ENCODE peak calls at places on chromosomes 1 and 21, in four cellular contexts. E, M, G and A are unnamed samples.

GRCh38 chr1:90339822-90340221 is 344.9 kb downstream of the ZNF326 start:
- DNase-seq in E (no peak), M (no peak), G (no peak), A (no peak)

GRCh38 chr21:45547211-45547900 is 5.1 kb upstream of the SLC19A1 start:
- DNase-seq in E (peak; percentile 42), M (no peak), G (no peak), A (no peak)

GRCh38 chr1:201383647-201384405 is 6.3 kb upstream of the TNNT2 start:
- DNase-seq in E (no peak), M (peak; percentile 88), G (peak; percentile 96), A (peak; percentile 90)

GRCh38 chr21:37461494-37461893 is 94.9 kb downstream of the DYRK1A start:
- DNase-seq in E (no peak), M (peak; percentile 58), G (peak; percentile 33), A (no peak)

GRCh38 chr1:20302093-20302471 is 11.4 kb downstream of the VWA5B1 start:
- DNase-seq in E (no peak), M (no peak), G (peak; percentile 30), A (peak; percentile 16)

GRCh38 chr1:21238141-21238800 is 52.0 kb downstream of the ECE1 start:
- DNase-seq in E (no peak), M (peak; percentile 53), G (peak; percentile 84), A (peak; percentile 28)

GRCh38 chr21:36126166-36126565 is 8.7 kb upstream of the CBR3 start:
- DNase-seq in E (peak; percentile 76), M (no peak), G (peak; percentile 55), A (no peak)

GRCh38 chr1:95733031-95733430 is 499.0 kb downstream of the RWDD3 start:
- DNase-seq in E (no peak), M (no peak), G (no peak), A (no peak)

GRCh38 chr1:40799351-40799867 is 15.8 kb downstream of the KCNQ4 start:
- DNase-seq in E (no peak), M (peak; percentile 37), G (peak; percentile 32), A (peak; percentile 46)

GRCh38 chr1:16153999-16154673 is 1.7 kb downstream of the EPHA2 start:
- DNase-seq in E (no peak), M (no peak), G (no peak), A (no peak)

GRCh38 chr1:112988367-112988766 is 32.4 kb upstream of the SLC16A1 start:
- DNase-seq in E (no peak), M (no peak), G (no peak), A (no peak)

GRCh38 chr1:8161546-8162110 is 135.5 kb upstream of the ERRFI1 start:
- DNase-seq in E (no peak), M (no peak), G (no peak), A (no peak)

GRCh38 chr1:237394263-237394662 is 352.3 kb downstream of the RYR2 start:
- DNase-seq in E (no peak), M (no peak), G (no peak), A (no peak)

GRCh38 chr1:67336783-67337182 is 29.1 kb downstream of the IL12RB2 start:
- DNase-seq in E (no peak), M (no peak), G (no peak), A (no peak)

GRCh38 chr1:220881918-220882891 is 3.0 kb downstream of the HLX start:
- DNase-seq in E (no peak), M (peak; percentile 45), G (peak; percentile 59), A (peak; percentile 61)

GRCh38 chr1:85290826-85291225 is 14.4 kb upstream of the BCL10 start:
- DNase-seq in E (no peak), M (peak; percentile 51), G (no peak), A (no peak)

GRCh38 chr21:43818685-43819084 is 29.3 kb downstream of the RRP1 start:
- DNase-seq in E (no peak), M (no peak), G (no peak), A (no peak)

GRCh38 chr1:230681599-230681998 is 32.3 kb downstream of the AGT start:
- DNase-seq in E (no peak), M (peak; percentile 74), G (peak; percentile 85), A (peak; percentile 86)

GRCh38 chr1:66951513-66951912 is 26.7 kb downstream of the MIER1 start:
- DNase-seq in E (no peak), M (peak; percentile 83), G (peak; percentile 90), A (peak; percentile 77)

GRCh38 chr1:27787895-27788294 is 14.9 kb downstream of the STX12 start:
- DNase-seq in E (no peak), M (peak; percentile 63), G (peak; percentile 68), A (peak; percentile 53)

DNA sequence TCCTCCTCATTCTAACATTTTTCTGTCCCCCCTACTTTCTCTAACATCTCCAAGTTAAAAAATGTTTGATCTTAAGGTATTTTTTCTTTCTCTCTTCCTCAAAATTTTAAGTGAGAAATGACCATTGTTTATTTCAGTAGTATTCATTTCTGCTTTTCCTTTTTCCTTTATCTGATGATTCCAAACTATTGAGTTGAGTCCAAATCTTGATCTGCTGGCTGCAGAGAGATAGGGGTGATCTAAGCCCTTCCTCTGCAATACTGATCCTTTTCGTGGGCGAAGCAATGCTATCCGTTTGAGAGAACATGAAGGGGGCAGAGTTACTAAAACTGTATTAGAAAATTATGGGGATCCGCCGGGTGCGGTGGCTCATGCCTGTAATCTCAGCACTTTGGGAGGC is 516 bp upstream of the NMNAT2 start:
- DNase-seq in E (no peak), M (no peak), G (no peak), A (no peak)
- H3K4me3 ChIP-seq in E (no peak overlapping the region), M (no peak overlapping the region), G (no peak overlapping the region), A (no peak overlapping the region)

DNA sequence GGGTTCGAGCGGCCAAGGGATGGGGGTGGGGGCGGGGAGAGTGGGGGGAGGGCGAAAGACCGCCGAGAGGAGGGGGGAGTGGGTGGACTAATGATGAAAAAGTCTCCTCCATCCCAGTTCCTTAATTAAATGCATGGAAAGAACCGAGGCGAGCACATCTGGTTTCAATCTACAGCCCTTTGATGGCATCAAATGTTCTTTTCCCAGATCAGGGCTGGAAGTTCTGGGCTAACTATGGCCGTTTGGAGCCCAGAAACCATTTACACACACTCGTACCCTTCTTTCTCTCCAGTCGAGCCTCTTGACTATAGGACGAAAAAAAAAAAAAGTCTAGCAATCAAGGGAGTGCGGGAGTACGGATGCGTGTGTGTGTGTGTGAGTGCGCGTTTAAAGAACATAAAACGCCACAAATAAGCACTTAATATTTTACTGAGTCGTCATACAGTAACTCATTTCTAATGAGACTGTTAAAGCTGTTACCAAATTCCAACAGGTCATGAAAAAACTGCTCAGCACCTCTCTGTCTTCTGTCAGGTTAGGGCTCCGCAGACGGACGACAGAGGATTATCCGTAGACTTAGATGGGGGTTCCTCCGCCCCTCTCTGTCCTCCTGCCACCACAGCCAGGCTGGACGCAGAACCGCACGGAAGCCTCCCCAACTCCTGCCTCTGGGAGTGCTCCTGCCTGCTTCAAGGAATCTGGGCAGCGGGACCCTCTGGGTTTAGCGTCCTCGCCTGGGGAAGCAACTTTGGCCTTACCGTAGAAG is 2.1 kb upstream of the PRRX1 start:
- DNase-seq in E (peak; percentile 88), M (peak; percentile 77), G (peak; percentile 53), A (peak; percentile 67)
- TF ChIP-seq CTCF in E (no peak), M (peak; percentile 42), G (peak; percentile 3), A (peak; percentile 1)

DNA sequence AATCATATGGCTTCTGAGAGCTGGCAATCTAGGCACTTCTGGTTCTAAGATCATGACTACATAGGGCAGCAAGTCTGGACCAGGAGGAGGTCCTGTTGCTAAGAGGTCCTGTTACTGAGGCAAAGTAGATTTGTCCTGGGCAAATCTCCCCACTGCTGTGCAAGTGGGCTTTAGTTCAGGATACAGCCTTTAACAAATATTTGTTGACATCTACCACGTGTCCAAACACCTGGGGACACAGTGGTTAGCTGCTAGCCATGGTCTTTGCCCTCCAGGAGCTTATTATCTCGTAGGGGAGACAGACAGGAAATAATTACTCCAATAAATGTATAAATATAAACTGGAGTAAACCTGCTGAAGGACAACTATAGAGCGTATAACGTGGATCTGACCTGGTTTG is 3.2 kb downstream of the CGN start:
- DNase-seq in E (no peak), M (no peak), G (no peak), A (no peak)
- H3K4me3 ChIP-seq in E (no peak overlapping the region), M (no peak overlapping the region), G (no peak overlapping the region), A (no peak overlapping the region)

GRCh38 chr1:56461158-56462127 is 117.9 kb downstream of the PLPP3 start:
- DNase-seq in E (no peak), M (peak; percentile 25), G (no peak), A (no peak)
- TF ChIP-seq CTCF in E (no peak), M (no peak), G (no peak), A (no peak)

GRCh38 chr1:183780159-183780558 is 24.8 kb upstream of the RGL1 start:
- DNase-seq in E (no peak), M (no peak), G (no peak), A (no peak)

GRCh38 chr1:183787704-183788103 is 17.2 kb upstream of the RGL1 start:
- DNase-seq in E (no peak), M (no peak), G (no peak), A (no peak)

GRCh38 chr1:183783342-183783741 is 21.6 kb upstream of the RGL1 start:
- DNase-seq in E (no peak), M (peak; percentile 33), G (peak; percentile 36), A (no peak)

GRCh38 chr1:183780757-183781156 is 24.2 kb upstream of the RGL1 start:
- DNase-seq in E (no peak), M (no peak), G (no peak), A (no peak)

DNA sequence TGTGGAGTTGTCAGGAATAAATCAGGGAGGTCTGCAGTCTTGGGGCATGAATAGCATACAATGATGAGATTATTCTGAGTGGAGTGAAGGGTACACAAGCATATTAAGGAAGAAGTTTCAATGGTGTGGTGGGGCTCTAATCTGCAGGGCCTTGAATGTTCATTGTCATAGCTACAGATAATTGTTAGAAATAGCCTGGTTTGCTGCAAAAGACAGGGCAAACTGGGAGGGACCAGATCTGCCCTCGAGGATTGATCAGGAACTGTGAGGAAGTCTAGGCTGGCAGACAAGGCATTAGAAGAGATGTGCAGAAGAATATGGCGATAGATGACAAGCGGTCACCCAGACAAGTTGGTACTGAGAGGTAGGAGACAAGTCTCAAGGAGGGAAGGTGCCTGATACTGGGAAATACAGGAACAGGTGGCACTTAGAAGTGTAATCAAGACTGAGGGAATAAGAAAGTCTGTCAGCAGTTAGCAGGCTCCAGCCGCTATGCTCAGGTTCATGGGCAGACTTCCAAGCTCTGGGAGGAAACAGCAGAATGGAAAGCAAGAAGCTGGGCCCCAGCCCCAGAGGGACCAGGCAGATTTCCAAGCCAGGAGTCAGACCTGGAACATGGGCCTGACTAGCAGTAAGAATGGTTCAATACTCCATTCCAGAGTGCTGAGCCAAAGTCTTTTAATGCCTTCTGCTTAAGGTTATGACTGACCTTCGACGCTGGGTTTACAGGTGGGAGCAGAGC is 20.9 kb upstream of the RGL1 start:
- DNase-seq in E (peak; percentile 78), M (peak; percentile 59), G (peak; percentile 91), A (peak; percentile 94)
- H3K4me3 ChIP-seq in E (no peak overlapping the region), M (no peak overlapping the region), G (no peak overlapping the region), A (no peak overlapping the region)

DNA sequence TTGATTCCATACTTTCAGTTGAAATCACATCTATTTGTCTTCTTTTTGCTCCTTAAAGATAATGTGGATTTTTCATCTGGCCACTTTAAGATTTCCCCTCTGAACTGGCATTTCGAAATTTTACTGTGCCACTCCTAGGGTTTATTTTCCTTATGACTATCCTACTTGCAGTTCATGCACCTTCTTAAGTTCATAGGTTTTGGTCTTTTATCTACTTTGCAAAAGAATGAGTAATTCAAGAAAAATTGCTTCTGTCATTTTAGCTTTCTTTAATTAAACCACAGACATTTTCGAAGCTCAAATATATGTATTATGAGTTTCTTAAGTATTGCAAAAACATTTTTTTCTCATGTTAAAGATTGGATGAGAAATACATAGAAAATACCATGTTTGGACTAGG is 1244.8 kb upstream of the TMPRSS15 start:
- DNase-seq in E (no peak), M (no peak), G (no peak), A (no peak)
- TF ChIP-seq CTCF in E (no peak), M (no peak), G (no peak), A (no peak)